ENCODE peak calls at places on chromosome 6, in eight cellular contexts. C is activated CD4-positive, alpha-beta T cell treated with anti-CD3 and anti-CD28 coated beads for 1 hour; M is HS-27A; L is RPMI7951; N is GM04504; X is activated T-cell treated with anti-CD3 and anti-CD28 coated beads, Interleukin-2, amount 50 U/mL, for 72 hours; E is NCI-H2081; I is heart left ventricle. H is an unnamed sample.

GRCh38 chr6:149170564-149171452 is 146.7 kb upstream of the TAB2 start:
- DNase-seq in C (no peak), M (no peak), L (no peak), N (no peak), X (no peak), E (no peak), I (no peak), H (no peak)

GRCh38 chr6:104995989-104996617 is 39.2 kb downstream of the LIN28B start:
- DNase-seq in C (no peak), M (no peak), L (peak), N (peak), X (no peak), E (no peak), I (no peak), H (peak)

GRCh38 chr6:67897998-67898607 is 737.0 kb upstream of the ADGRB3 start:
- DNase-seq in C (no peak), M (no peak), L (no peak), N (no peak), X (no peak), E (no peak), I (no peak), H (no peak)

GRCh38 chr6:85078071-85078470 is 313.7 kb upstream of the TBX18 start:
- DNase-seq in C (no peak), M (peak), L (peak), N (peak), X (no peak), E (no peak), I (no peak), H (peak)

GRCh38 chr6:126444874-126445273 is 105.0 kb downstream of the CENPW start:
- DNase-seq in C (no peak), M (no peak), L (peak), N (no peak), X (no peak), E (no peak), I (no peak), H (peak)

GRCh38 chr6:96702626-96703025 is 134.7 kb downstream of the GPR63 start:
- DNase-seq in C (no peak), M (no peak), L (no peak), N (no peak), X (no peak), E (no peak), I (no peak), H (no peak)

GRCh38 chr6:163533443-163533842 is 118.9 kb downstream of the QKI start:
- DNase-seq in C (no peak), M (peak), L (peak), N (peak), X (no peak), E (no peak), I (no peak), H (peak)

GRCh38 chr6:144888621-144889020 is 603.5 kb downstream of the UTRN start:
- DNase-seq in C (no peak), M (no peak), L (no peak), N (no peak), X (no peak), E (no peak), I (no peak), H (no peak)

GRCh38 chr6:154683756-154684523 is 49.3 kb upstream of the SCAF8 start:
- DNase-seq in C (no peak), M (no peak), L (peak), N (no peak), X (no peak), E (no peak), I (no peak), H (peak)

GRCh38 chr6:168051648-168052047 is 27.4 kb downstream of the FRMD1 start:
- DNase-seq in C (no peak), M (no peak), L (no peak), N (no peak), X (no peak), E (no peak), I (no peak), H (no peak)

GRCh38 chr6:45026003-45026516 is 302.1 kb upstream of the RUNX2 start:
- DNase-seq in C (no peak), M (no peak), L (no peak), N (no peak), X (no peak), E (no peak), I (no peak), H (no peak)

GRCh38 chr6:166341464-166341863 is 881 bp downstream of the SFT2D1 start:
- DNase-seq in C (no peak), M (no peak), L (no peak), N (no peak), X (no peak), E (no peak), I (no peak), H (no peak)

GRCh38 chr6:489001-489400 is 97.4 kb downstream of the IRF4 start:
- DNase-seq in C (no peak), M (no peak), L (no peak), N (no peak), X (no peak), E (no peak), I (no peak), H (no peak)